ENCODE peak calls at places on chromosomes 13 and 19, in five cellular contexts. One of them, this sample, is unnamed.

GRCh38 chr19:5128251-5128931 is 159.5 kb downstream of the KDM4B start:
- DNase-seq in suprapubic skin: no peak
- DNase-seq in NCI-H2081: no peak
- DNase-seq in EH: peak; percentile 84
- DNase-seq in activated CD4-positive, alpha-beta T cell treated with anti-CD3 and anti-CD28 coated beads for 36 hours: no peak
- DNase-seq in this sample: no peak

GRCh38 chr13:23796546-23796945 is 92.7 kb downstream of the MIPEP start:
- DNase-seq in suprapubic skin: no peak
- DNase-seq in NCI-H2081: no peak
- DNase-seq in EH: peak; percentile 23
- DNase-seq in activated CD4-positive, alpha-beta T cell treated with anti-CD3 and anti-CD28 coated beads for 36 hours: no peak
- DNase-seq in this sample: no peak

GRCh38 chr13:27374650-27375049 is 49.8 kb upstream of the GTF3A start:
- DNase-seq in EH: peak; percentile 85
- DNase-seq in NCI-H2081: peak; percentile 57
- DNase-seq in activated CD4-positive, alpha-beta T cell treated with anti-CD3 and anti-CD28 coated beads for 36 hours: peak; percentile 72
- DNase-seq in suprapubic skin: no peak
- DNase-seq in this sample: peak; percentile 71

GRCh38 chr13:80900557-80900956 is 559.6 kb upstream of the SPRY2 start:
- DNase-seq in suprapubic skin: no peak
- DNase-seq in EH: no peak
- DNase-seq in NCI-H2081: no peak
- DNase-seq in activated CD4-positive, alpha-beta T cell treated with anti-CD3 and anti-CD28 coated beads for 36 hours: no peak
- DNase-seq in this sample: no peak

GRCh38 chr19:49403404-49404187 is 15.5 kb downstream of the KASH5 start:
- DNase-seq in EH: no peak
- DNase-seq in suprapubic skin: no peak
- DNase-seq in NCI-H2081: peak; percentile 49
- DNase-seq in activated CD4-positive, alpha-beta T cell treated with anti-CD3 and anti-CD28 coated beads for 36 hours: no peak
- DNase-seq in this sample: no peak

GRCh38 chr19:13505761-13506549 is at the start of gene CACNA1A:
- DNase-seq in EH: peak; percentile 14
- DNase-seq in activated CD4-positive, alpha-beta T cell treated with anti-CD3 and anti-CD28 coated beads for 36 hours: peak; percentile 54
- DNase-seq in suprapubic skin: no peak
- DNase-seq in NCI-H2081: no peak
- DNase-seq in this sample: no peak

GRCh38 chr13:95956589-95957148 is 96.5 kb downstream of the UGGT2 start:
- DNase-seq in EH: peak; percentile 32
- DNase-seq in activated CD4-positive, alpha-beta T cell treated with anti-CD3 and anti-CD28 coated beads for 36 hours: no peak
- DNase-seq in suprapubic skin: no peak
- DNase-seq in NCI-H2081: no peak
- DNase-seq in this sample: no peak

GRCh38 chr13:75145926-75146325 is 336.0 kb downstream of the TBC1D4 start:
- DNase-seq in suprapubic skin: no peak
- DNase-seq in EH: peak; percentile 48
- DNase-seq in activated CD4-positive, alpha-beta T cell treated with anti-CD3 and anti-CD28 coated beads for 36 hours: no peak
- DNase-seq in NCI-H2081: no peak
- DNase-seq in this sample: peak; percentile 15

GRCh38 chr13:31431722-31432137 is 232.0 kb downstream of the B3GLCT start:
- DNase-seq in activated CD4-positive, alpha-beta T cell treated with anti-CD3 and anti-CD28 coated beads for 36 hours: peak; percentile 70
- DNase-seq in NCI-H2081: peak; percentile 22
- DNase-seq in suprapubic skin: peak; percentile 67
- DNase-seq in EH: peak; percentile 54
- DNase-seq in this sample: no peak

GRCh38 chr13:108575430-108575829 is 54.0 kb upstream of the MYO16 start:
- DNase-seq in NCI-H2081: no peak
- DNase-seq in activated CD4-positive, alpha-beta T cell treated with anti-CD3 and anti-CD28 coated beads for 36 hours: no peak
- DNase-seq in EH: no peak
- DNase-seq in suprapubic skin: no peak
- DNase-seq in this sample: no peak